ENCODE peak calls at places on chromosomes 16 and 17, in seven cellular contexts. I is heart left ventricle, M is tibial nerve, X is upper lobe of right lung, P is body of pancreas, J is breast epithelium, B is endodermal cell. S is an unnamed sample. For H3K27me3, the result is how much of the 10 kb centered on the place peaks cover.

GRCh38 chr17:81144423-81144781 is 20.9 kb upstream of the PVALEF start:
- DNase-seq in M (no peak), I (no peak), X (no peak), B (no peak), J (no peak), P (no peak), S (no peak)

GRCh38 chr16:69711115-69711740 is 15.1 kb downstream of the NQO1 start:
- DNase-seq in X (peak), J (peak), I (no peak), B (no peak), M (no peak), P (peak), S (no peak)

GRCh38 chr17:8846768-8847211 is 20.7 kb downstream of the PIK3R6 start:
- DNase-seq in M (no peak), J (no peak), P (peak), I (peak), X (no peak), B (peak), S (peak)

GRCh38 chr16:51982715-51983680 is 563.9 kb downstream of the TOX3 start:
- DNase-seq in B (peak), I (no peak), M (no peak), X (no peak), P (peak), J (no peak), S (peak)

GRCh38 chr17:68322630-68323029 is 31.3 kb downstream of the ARSG start:
- DNase-seq in I (no peak), B (no peak), P (no peak), J (no peak), M (no peak), X (no peak), S (no peak)

GRCh38 chr16:4330277-4330882 is 14.5 kb downstream of the GLIS2 start:
- DNase-seq in I (peak), M (peak), P (peak), B (peak), J (peak), X (peak), S (peak)

GRCh38 chr16:57639172-57639571 is 10.7 kb downstream of the ADGRG1 start:
- DNase-seq in M (no peak), J (no peak), B (peak), I (peak), X (no peak), P (peak), S (peak)

GRCh38 chr16:69812213-69813014 is 50.3 kb downstream of the WWP2 start:
- DNase-seq in J (no peak), B (no peak), M (no peak), X (peak), P (no peak), I (no peak), S (no peak)

GRCh38 chr16:65751622-65752598 is 614.6 kb upstream of the CDH5 start:
- DNase-seq in J (no peak), P (no peak), B (no peak), M (no peak), X (no peak), I (no peak), S (no peak)

GRCh38 chr16:23333034-23333579 is 31.0 kb downstream of the SCNN1B start:
- DNase-seq in B (no peak), I (no peak), X (no peak), J (no peak), M (no peak), P (no peak), S (no peak)

GRCh38 chr16:10518479-10519041 is 61.8 kb downstream of the EMP2 start:
- DNase-seq in I (no peak), M (no peak), J (no peak), X (no peak), P (no peak), B (no peak), S (no peak)

GRCh38 chr16:25210758-25211157 is 6.0 kb upstream of the AQP8 start:
- DNase-seq in J (no peak), P (no peak), M (no peak), I (no peak), X (no peak), B (no peak), S (no peak)

GRCh38 chr17:64277831-64278562 is 14.9 kb upstream of the TEX2 start:
- DNase-seq in J (no peak), I (no peak), B (no peak), X (no peak), P (no peak), M (no peak), S (no peak)

GRCh38 chr17:60586288-60586974 is 13.6 kb upstream of the PPM1D start:
- DNase-seq in M (no peak), B (peak), J (no peak), I (no peak), X (no peak), P (peak), S (peak)

GRCh38 chr17:38869647-38870258 is at the start of gene LASP1:
- DNase-seq in X (peak), B (peak), P (peak), M (peak), I (peak), J (peak), S (peak)

GRCh38 chr16:56301391-56301850 is 110.1 kb downstream of the GNAO1 start:
- DNase-seq in P (no peak), J (no peak), I (no peak), M (no peak), X (no peak), B (no peak), S (no peak)

DNA sequence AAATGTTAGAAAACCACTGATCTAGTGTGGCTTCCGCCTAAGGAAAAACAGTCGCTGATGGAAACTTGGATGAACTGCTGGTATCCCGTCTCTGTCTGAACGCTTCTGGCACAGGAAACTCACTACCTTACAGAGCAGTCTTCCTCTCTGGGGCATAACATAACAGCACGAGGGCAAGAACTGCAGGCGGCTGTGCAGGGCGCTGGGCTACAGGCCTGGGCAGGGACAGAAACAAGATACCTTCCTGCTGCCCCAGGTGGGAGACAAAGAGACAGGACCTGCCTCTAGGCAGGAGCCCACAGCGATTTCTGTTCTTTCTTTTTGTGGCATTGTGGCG is 10.5 kb downstream of the MXRA7 start:
- DNase-seq in P (no peak), B (no peak), J (no peak), X (no peak), I (no peak), M (no peak), S (peak)
- H3K4me3 ChIP-seq in P (no peak), B (no peak), J (peak), X (no peak), I (peak), M (peak), S (no peak)

GRCh38 chr17:29620779-29621500 is 1.8 kb downstream of the CORO6 start:
- DNase-seq in M (no peak), J (no peak), B (peak), P (no peak), I (no peak), X (no peak), S (no peak)
- H3K27me3 ChIP-seq in M (under half), J (under half), B (half or more), P (under half), I (under half), X (under half), S (under half)

DNA sequence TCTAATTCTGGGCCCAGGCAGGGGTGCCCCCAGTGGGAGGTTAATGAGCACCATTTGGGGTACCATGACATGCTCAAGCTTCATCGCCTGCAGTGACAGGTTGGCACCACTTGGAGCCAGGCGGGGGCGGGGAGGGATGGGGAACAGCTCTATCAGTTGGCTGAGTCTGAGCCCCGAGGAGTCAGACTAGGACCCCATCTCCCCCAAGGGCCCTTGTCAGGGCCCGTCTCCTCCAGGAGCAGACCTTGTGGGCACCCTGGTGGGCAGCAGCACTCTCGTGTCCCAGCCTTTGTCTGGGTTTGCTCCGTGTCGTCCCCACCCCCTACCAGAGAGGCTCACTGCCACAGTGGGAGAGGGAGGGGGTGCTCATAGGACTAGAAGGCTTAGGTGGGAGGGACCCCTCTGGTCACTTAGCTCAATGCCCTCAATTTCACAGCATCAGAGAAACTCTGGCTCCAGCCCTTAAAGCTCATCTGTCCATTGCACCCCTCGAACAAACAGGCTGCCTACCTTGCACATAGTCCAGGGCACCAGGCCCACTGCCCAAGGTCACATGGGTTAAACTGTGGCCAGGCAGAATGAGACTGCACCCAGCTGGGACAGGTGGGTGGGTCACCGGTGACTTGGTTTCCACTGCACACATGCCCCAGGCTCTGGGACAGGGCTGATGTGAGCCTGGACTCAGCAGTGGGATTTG is 4.1 kb downstream of the PPP1R9B start:
- DNase-seq in I (no peak), P (no peak), J (no peak), M (no peak), B (no peak), X (no peak), S (peak)
- H3K4me3 ChIP-seq in I (peak), P (no peak), J (no peak), M (peak), B (peak), X (peak), S (no peak)

DNA sequence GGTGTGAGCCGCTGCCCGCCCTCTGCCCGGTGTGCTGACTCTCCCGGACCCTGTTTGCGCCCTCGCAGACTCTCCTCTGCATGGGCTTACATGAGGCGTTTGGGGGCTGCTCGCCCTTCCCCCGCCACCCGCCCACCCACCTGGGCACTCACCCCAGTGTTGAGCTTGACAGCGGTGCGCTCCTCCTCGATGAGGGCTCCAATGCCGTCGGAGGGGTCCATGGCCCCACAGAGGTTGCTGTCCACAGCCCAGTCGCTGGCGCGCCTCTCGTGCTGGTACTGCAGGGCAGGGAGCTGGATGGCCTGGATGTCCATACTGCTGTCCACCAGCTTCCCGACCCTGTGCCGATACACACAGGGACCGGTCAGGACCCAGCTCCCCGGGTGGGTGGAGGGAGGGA is 21.4 kb upstream of the RNPS1 start:
- DNase-seq in B (no peak), J (no peak), P (no peak), I (no peak), X (peak), M (no peak), S (no peak)
- H3K27me3 ChIP-seq in B (under half), J (under half), P (under half), I (under half), X (under half), M (under half), S (under half)

DNA sequence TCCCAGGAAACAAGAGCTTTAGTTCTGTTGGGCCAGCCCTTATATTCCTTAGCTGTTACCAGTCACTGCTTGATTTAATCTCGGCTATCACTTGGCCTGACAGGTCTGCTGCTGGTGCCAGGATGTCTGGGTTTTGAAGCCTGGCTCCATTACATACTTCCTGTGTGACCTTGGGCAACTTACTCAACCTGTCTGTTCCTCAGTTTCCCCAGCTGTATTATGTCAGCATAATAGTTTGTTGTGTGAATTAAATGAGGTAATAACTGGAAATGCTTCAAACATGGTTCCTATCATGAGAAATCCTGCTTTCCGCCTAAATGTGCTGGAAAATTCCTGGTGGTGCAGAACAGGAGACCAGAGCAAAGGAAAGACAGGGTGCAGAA is 50.6 kb upstream of the STH start:
- DNase-seq in M (no peak), B (no peak), I (no peak), J (no peak), X (no peak), P (no peak), S (no peak)
- H3K4me3 ChIP-seq in M (no peak), B (peak), I (peak), J (peak), X (peak), P (no peak), S (no peak)

DNA sequence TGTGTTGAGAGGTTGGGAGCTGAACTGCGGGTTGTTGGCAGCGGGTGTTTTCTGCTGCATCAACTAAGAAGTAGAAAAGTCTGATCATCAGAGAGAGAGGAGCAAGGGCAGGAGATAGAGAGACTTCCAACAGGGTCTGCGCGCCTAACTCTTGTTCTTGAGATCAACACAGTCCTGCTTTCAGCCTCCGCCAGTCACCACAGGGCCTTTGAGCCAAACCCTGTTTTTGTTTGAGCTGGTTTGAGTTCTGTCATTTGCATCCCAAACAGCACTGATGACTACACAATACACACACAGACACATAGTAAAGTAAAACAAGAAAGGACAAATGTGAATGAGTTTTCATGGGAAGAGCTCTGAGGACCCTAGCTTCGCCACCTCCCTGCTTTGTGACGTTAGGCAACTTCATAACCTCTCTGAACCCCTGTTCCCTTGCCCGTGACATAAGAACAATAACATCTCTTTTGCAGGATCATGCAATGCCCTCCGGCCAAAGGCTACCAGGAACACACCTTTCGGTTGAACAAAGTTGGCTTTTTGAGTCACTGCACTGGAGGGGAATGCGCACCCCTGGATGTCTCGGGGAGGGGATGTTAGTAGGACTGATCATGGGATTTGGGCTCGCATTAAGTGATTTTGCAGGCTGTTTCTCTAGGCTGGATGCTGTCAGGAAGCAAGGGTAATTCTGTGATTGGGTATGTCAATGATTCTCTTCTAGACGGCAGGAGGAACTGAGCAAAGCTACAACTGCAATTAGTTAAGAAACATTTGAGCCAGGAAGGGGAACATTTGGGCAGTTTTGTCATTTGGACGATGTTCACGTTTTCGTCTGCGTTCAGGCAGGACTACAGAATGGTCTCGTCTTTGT is 92.3 kb downstream of the C16orf78 start:
- DNase-seq in M (no peak), P (no peak), I (peak), X (no peak), B (no peak), J (no peak), S (peak)
- H3K27me3 ChIP-seq in M (under half), P (under half), I (under half), X (under half), B (under half), J (under half), S (under half)

GRCh38 chr17:58335779-58336455 is 7.3 kb upstream of the TSPOAP1 start:
- DNase-seq in B (peak), M (no peak), P (peak), X (peak), I (no peak), J (peak), S (no peak)

GRCh38 chr17:58336456-58337094 is 8.0 kb upstream of the TSPOAP1 start:
- DNase-seq in M (no peak), X (peak), I (peak), B (peak), P (peak), J (no peak), S (peak)

GRCh38 chr17:58337600-58338453 is 9.2 kb upstream of the TSPOAP1 start:
- DNase-seq in B (peak), X (peak), I (peak), J (peak), P (peak), M (peak), S (peak)

GRCh38 chr17:58338454-58338841 is 9.9 kb upstream of the TSPOAP1 start:
- DNase-seq in J (no peak), B (no peak), X (no peak), I (no peak), M (no peak), P (no peak), S (no peak)

DNA sequence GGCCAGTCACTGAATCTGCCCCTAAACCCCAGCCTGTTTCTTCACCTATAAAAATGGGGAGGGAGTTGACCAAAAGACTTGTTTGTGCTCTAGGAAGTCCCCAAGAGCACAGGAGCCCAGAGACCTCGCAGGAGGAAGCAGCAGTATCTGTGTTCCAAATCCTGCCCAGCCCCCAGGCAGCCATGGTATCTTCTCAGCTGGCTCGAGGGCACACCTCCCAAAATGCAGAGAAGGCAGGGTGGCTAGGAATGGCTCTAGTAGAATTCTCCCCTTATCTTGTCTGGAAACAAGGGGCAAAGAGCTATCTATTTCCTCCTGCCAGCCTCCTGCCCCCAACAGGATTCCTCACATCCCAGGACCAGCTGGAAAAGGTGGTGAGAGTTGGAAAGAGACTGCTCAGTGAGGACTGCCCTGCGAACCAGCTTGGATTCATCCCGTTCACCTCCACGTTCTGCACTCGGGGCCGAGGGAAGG is 8.6 kb upstream of the TSPOAP1 start:
- DNase-seq in P (no peak), M (no peak), I (no peak), X (peak), B (peak), J (no peak), S (peak)
- H3K4me3 ChIP-seq in P (no peak), M (no peak), I (no peak), X (peak), B (no peak), J (peak), S (no peak)

DNA sequence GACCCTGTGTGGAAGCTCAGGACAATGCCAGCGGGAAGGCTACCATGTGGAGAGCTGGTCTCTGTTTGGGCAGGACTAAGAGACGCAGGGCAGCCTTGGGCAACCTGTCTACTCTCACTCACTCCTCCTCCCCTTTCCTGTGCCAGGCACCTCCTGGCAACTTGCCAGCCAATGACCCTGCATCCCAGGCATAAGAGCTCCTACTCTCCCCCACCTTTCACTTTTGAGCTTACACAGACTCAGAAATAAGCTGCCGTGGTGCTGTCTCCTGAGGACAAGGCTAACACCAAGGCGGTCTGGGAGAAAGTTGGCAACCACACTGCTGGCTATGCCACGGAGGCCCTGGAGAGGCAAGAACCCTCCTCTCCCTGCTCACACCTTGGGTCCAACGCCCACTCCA is 2.6 kb downstream of the HBM start:
- DNase-seq in I (no peak), B (no peak), M (no peak), J (no peak), X (no peak), P (no peak), S (peak)
- H3K27me3 ChIP-seq in I (half or more), B (half or more), M (half or more), J (under half), X (half or more), P (under half), S (half or more)